ENCODE peak calls at places on chromosomes 2 and 18, in six cellular contexts. One of them, this sample, is unnamed.

GRCh38 chr2:201070966-201071304 is 536 bp downstream of the HYCC2 start:
- DNase-seq in IMR-90: no peak
- DNase-seq in neural progenitor cell: peak; percentile 3
- DNase-seq in hepatocyte: no peak
- DNase-seq in GM23248: peak; percentile 69
- DNase-seq in endothelial cell of umbilical vein: no peak
- DNase-seq in this sample: no peak

GRCh38 chr18:22399949-22400348 is 17.8 kb downstream of the CTAGE1 start:
- DNase-seq in endothelial cell of umbilical vein: peak; percentile 69
- DNase-seq in GM23248: peak; percentile 29
- DNase-seq in hepatocyte: no peak
- DNase-seq in neural progenitor cell: no peak
- DNase-seq in IMR-90: peak; percentile 62
- DNase-seq in this sample: peak; percentile 32

GRCh38 chr18:32899819-32900218 is 127.0 kb upstream of the KLHL14 start:
- DNase-seq in endothelial cell of umbilical vein: peak; percentile 31
- DNase-seq in hepatocyte: no peak
- DNase-seq in neural progenitor cell: no peak
- DNase-seq in IMR-90: peak; percentile 4
- DNase-seq in GM23248: peak; percentile 31
- DNase-seq in this sample: no peak

GRCh38 chr2:203583696-203584095 is 48.6 kb upstream of the RAPH1 start:
- DNase-seq in GM23248: peak; percentile 92
- DNase-seq in IMR-90: peak; percentile 76
- DNase-seq in neural progenitor cell: no peak
- DNase-seq in endothelial cell of umbilical vein: peak; percentile 56
- DNase-seq in hepatocyte: no peak
- DNase-seq in this sample: peak; percentile 92

GRCh38 chr2:105299290-105299689 is 30.2 kb downstream of the TGFBRAP1 start:
- DNase-seq in neural progenitor cell: peak; percentile 25
- DNase-seq in GM23248: no peak
- DNase-seq in endothelial cell of umbilical vein: no peak
- DNase-seq in IMR-90: no peak
- DNase-seq in hepatocyte: no peak
- DNase-seq in this sample: no peak

GRCh38 chr2:6310186-6310909 is 555.4 kb downstream of the CMPK2 start:
- DNase-seq in IMR-90: no peak
- DNase-seq in neural progenitor cell: no peak
- DNase-seq in hepatocyte: no peak
- DNase-seq in endothelial cell of umbilical vein: no peak
- DNase-seq in GM23248: no peak
- DNase-seq in this sample: no peak

GRCh38 chr2:53150146-53150545 is 617.5 kb upstream of the CHAC2 start:
- DNase-seq in GM23248: no peak
- DNase-seq in neural progenitor cell: no peak
- DNase-seq in endothelial cell of umbilical vein: no peak
- DNase-seq in IMR-90: no peak
- DNase-seq in hepatocyte: no peak
- DNase-seq in this sample: no peak

GRCh38 chr2:104702451-104702850 is 151.5 kb upstream of the POU3F3 start:
- DNase-seq in IMR-90: no peak
- DNase-seq in neural progenitor cell: peak; percentile 81
- DNase-seq in hepatocyte: no peak
- DNase-seq in endothelial cell of umbilical vein: no peak
- DNase-seq in GM23248: no peak
- DNase-seq in this sample: no peak

GRCh38 chr18:44793685-44794084 is 113.0 kb downstream of the SETBP1 start:
- DNase-seq in GM23248: no peak
- DNase-seq in endothelial cell of umbilical vein: no peak
- DNase-seq in IMR-90: no peak
- DNase-seq in neural progenitor cell: no peak
- DNase-seq in hepatocyte: no peak
- DNase-seq in this sample: no peak

GRCh38 chr2:68250652-68251186 is 1.6 kb downstream of the PPP3R1 start:
- DNase-seq in hepatocyte: no peak
- DNase-seq in IMR-90: no peak
- DNase-seq in GM23248: peak; percentile 37
- DNase-seq in endothelial cell of umbilical vein: no peak
- DNase-seq in neural progenitor cell: no peak
- DNase-seq in this sample: no peak

GRCh38 chr2:10818986-10819385 is 6.4 kb upstream of the PDIA6 start:
- DNase-seq in hepatocyte: no peak
- DNase-seq in GM23248: no peak
- DNase-seq in neural progenitor cell: no peak
- DNase-seq in IMR-90: no peak
- DNase-seq in endothelial cell of umbilical vein: no peak
- DNase-seq in this sample: no peak

GRCh38 chr2:11744631-11745394 is 1.6 kb upstream of the LPIN1 start:
- DNase-seq in hepatocyte: peak; percentile 54
- DNase-seq in endothelial cell of umbilical vein: peak; percentile 37
- DNase-seq in neural progenitor cell: peak; percentile 75
- DNase-seq in IMR-90: peak; percentile 59
- DNase-seq in GM23248: peak; percentile 45
- DNase-seq in this sample: peak; percentile 34

GRCh38 chr2:113175101-113175628 is 1.4 kb downstream of the PSD4 start:
- DNase-seq in IMR-90: no peak
- DNase-seq in GM23248: no peak
- DNase-seq in neural progenitor cell: no peak
- DNase-seq in endothelial cell of umbilical vein: no peak
- DNase-seq in hepatocyte: no peak
- DNase-seq in this sample: no peak

GRCh38 chr18:5975111-5975622 is 79.8 kb upstream of the TMEM200C start:
- DNase-seq in neural progenitor cell: no peak
- DNase-seq in endothelial cell of umbilical vein: no peak
- DNase-seq in IMR-90: peak; percentile 89
- DNase-seq in GM23248: peak; percentile 83
- DNase-seq in hepatocyte: no peak
- DNase-seq in this sample: peak; percentile 92

GRCh38 chr18:45567123-45567522 is 48.2 kb upstream of the SLC14A2 start:
- DNase-seq in neural progenitor cell: no peak
- DNase-seq in endothelial cell of umbilical vein: no peak
- DNase-seq in IMR-90: peak; percentile 21
- DNase-seq in GM23248: peak; percentile 53
- DNase-seq in hepatocyte: peak; percentile 49
- DNase-seq in this sample: peak; percentile 74

GRCh38 chr2:4914551-4914950 is 777.6 kb upstream of the SOX11 start:
- DNase-seq in hepatocyte: peak; percentile 34
- DNase-seq in IMR-90: no peak
- DNase-seq in endothelial cell of umbilical vein: no peak
- DNase-seq in GM23248: peak; percentile 0
- DNase-seq in neural progenitor cell: no peak
- DNase-seq in this sample: peak; percentile 2

GRCh38 chr2:165219491-165219890 is 15.6 kb upstream of the SCN3A start:
- DNase-seq in hepatocyte: no peak
- DNase-seq in GM23248: no peak
- DNase-seq in neural progenitor cell: peak; percentile 34
- DNase-seq in endothelial cell of umbilical vein: no peak
- DNase-seq in IMR-90: no peak
- DNase-seq in this sample: no peak

GRCh38 chr18:13258792-13259385 is 40.3 kb downstream of the LDLRAD4 start:
- DNase-seq in GM23248: no peak
- DNase-seq in neural progenitor cell: no peak
- DNase-seq in endothelial cell of umbilical vein: no peak
- DNase-seq in IMR-90: no peak
- DNase-seq in hepatocyte: no peak
- DNase-seq in this sample: no peak

GRCh38 chr18:13254971-13255927 is 36.7 kb downstream of the LDLRAD4 start:
- DNase-seq in GM23248: no peak
- DNase-seq in neural progenitor cell: no peak
- DNase-seq in endothelial cell of umbilical vein: no peak
- DNase-seq in IMR-90: no peak
- DNase-seq in hepatocyte: no peak
- DNase-seq in this sample: no peak

GRCh38 chr18:13257361-13257980 is 38.9 kb downstream of the LDLRAD4 start:
- DNase-seq in neural progenitor cell: no peak
- DNase-seq in hepatocyte: no peak
- DNase-seq in GM23248: no peak
- DNase-seq in IMR-90: no peak
- DNase-seq in endothelial cell of umbilical vein: no peak
- DNase-seq in this sample: no peak

GRCh38 chr18:13253786-13254755 is 35.5 kb downstream of the LDLRAD4 start:
- DNase-seq in neural progenitor cell: no peak
- DNase-seq in IMR-90: no peak
- DNase-seq in endothelial cell of umbilical vein: no peak
- DNase-seq in hepatocyte: no peak
- DNase-seq in GM23248: no peak
- DNase-seq in this sample: no peak

DNA sequence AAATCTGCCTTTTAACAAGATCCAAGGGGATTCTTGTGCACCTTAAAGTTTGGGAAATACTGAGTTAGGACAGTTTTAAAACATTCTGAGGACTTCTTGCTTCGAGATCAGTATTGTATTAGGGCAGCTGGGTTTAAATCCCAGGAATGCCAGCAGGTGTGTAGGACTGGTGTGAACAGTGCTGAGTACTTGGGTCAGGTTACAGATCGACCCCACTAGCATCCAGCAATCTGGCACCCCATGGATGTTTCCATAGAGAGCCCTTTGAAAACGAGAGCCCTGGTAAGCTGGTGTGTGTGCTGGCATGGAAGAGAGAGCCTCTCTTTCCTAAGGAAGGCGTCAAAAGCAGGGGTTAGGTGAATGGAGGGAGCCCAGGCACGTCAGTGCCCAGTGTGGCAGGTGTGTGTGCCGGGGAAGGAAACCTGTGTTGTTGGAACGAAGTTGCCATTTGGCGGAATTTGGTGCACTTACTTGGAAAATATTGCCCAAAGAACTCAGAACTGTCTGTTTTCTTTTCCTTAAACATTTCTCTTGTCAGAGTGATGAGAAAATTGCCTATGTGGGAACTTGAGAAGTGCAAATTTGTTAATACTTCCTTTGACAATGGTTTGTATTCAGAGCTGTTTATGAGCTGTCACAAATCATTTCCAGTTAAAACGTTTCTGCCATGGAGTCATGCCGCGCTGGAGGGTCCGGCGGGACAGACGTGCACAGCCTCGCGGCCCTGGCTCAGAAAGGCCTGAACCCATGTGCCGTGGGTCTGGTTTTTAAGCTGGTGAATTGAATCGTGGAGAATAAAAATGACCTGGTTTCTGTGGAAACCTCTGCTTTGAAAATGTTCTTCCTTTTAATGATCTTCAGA is 38.1 kb downstream of the LDLRAD4 start:
- DNase-seq in neural progenitor cell: peak; percentile 67
- DNase-seq in endothelial cell of umbilical vein: no peak
- DNase-seq in IMR-90: no peak
- DNase-seq in GM23248: no peak
- DNase-seq in hepatocyte: no peak
- DNase-seq in this sample: no peak
- H2AFZ ChIP-seq in neural progenitor cell: no peak overlapping the region
- H2AFZ ChIP-seq in endothelial cell of umbilical vein: no peak overlapping the region
- H2AFZ ChIP-seq in IMR-90: no peak overlapping the region
- H2AFZ ChIP-seq in GM23248: no peak overlapping the region
- H2AFZ ChIP-seq in hepatocyte: no peak overlapping the region
- H2AFZ ChIP-seq in this sample: no peak overlapping the region

GRCh38 chr2:176002684-176003225 is 688 bp upstream of the LNPK start:
- DNase-seq in endothelial cell of umbilical vein: no peak
- DNase-seq in neural progenitor cell: no peak
- DNase-seq in IMR-90: peak; percentile 27
- DNase-seq in hepatocyte: peak; percentile 38
- DNase-seq in GM23248: peak; percentile 51
- DNase-seq in this sample: peak; percentile 25

GRCh38 chr2:176003958-176004357 is 1.9 kb upstream of the LNPK start:
- DNase-seq in IMR-90: no peak
- DNase-seq in GM23248: no peak
- DNase-seq in hepatocyte: no peak
- DNase-seq in endothelial cell of umbilical vein: no peak
- DNase-seq in neural progenitor cell: no peak
- DNase-seq in this sample: no peak

GRCh38 chr2:176001903-176002683 is at the start of gene LNPK:
- DNase-seq in IMR-90: peak; percentile 82
- DNase-seq in hepatocyte: peak; percentile 97
- DNase-seq in endothelial cell of umbilical vein: peak; percentile 91
- DNase-seq in neural progenitor cell: peak; percentile 95
- DNase-seq in GM23248: peak; percentile 97
- DNase-seq in this sample: peak; percentile 73

GRCh38 chr2:175999283-175999819 is 2.7 kb downstream of the LNPK start:
- DNase-seq in endothelial cell of umbilical vein: no peak
- DNase-seq in hepatocyte: no peak
- DNase-seq in IMR-90: no peak
- DNase-seq in GM23248: no peak
- DNase-seq in neural progenitor cell: no peak
- DNase-seq in this sample: no peak

DNA sequence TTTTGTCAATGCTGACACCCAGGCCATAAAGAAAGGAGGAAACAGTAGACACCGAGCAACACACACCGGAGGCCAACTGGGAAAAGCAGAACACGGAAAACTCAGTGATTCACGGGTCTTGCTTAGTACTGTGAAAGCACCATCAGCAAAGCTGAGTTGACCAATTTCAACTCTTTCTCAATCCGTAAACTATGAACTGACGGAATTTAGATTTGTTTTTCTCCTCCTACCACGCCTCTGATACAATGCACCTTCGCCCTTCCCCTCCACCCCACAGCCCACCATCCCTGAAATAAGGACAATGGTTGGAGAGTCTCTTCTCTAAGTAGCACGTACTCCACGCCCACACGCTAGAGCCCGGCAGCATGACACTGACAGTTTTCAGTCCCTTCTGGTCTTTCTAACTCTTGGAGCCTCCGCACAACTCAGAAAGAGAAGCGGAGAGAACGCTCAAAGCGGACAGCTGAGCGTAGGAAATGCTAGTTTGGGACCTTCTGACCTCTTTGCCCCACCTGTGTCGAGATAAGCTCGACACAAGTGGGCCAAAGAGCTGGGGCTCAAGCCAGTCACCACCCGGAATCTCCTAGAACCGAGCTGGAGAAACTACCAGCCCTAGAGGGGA is 675 bp downstream of the LNPK start:
- DNase-seq in neural progenitor cell: peak; percentile 72
- DNase-seq in IMR-90: peak; percentile 45
- DNase-seq in GM23248: peak; percentile 83
- DNase-seq in endothelial cell of umbilical vein: peak; percentile 71
- DNase-seq in hepatocyte: peak; percentile 59
- DNase-seq in this sample: peak; percentile 33
- H2AFZ ChIP-seq in neural progenitor cell: peak overlapping the region; percentile 89
- H2AFZ ChIP-seq in IMR-90: peak overlapping the region; percentile 96
- H2AFZ ChIP-seq in GM23248: peak overlapping the region; percentile 100
- H2AFZ ChIP-seq in endothelial cell of umbilical vein: peak overlapping the region; percentile 87
- H2AFZ ChIP-seq in hepatocyte: peak overlapping the region; percentile 79
- H2AFZ ChIP-seq in this sample: peak overlapping the region; percentile 94

DNA sequence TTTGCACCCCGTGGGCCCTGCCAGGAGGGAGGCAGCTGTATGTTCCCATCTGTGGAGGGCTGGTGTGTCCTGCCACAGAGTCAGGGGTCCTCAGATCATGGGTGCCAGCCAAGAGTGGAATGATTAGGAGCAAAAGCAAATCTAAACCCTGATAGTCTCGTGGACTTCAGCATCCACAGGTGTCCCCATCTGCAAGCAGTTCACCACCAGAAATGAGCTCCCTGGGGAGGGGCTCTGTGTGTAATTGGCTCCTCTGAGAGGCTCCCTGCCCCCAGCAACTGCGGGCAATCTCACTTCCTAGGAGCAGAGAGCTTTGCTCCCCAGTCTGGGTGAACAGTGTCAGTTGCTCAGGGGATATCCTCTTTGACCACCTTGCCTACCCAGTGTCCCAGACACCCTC is 78.1 kb downstream of the HNRNPLL start:
- DNase-seq in endothelial cell of umbilical vein: no peak
- DNase-seq in GM23248: no peak
- DNase-seq in IMR-90: no peak
- DNase-seq in hepatocyte: no peak
- DNase-seq in neural progenitor cell: no peak
- DNase-seq in this sample: no peak
- H2AFZ ChIP-seq in endothelial cell of umbilical vein: no peak overlapping the region
- H2AFZ ChIP-seq in GM23248: no peak overlapping the region
- H2AFZ ChIP-seq in IMR-90: peak overlapping the region; percentile 23
- H2AFZ ChIP-seq in hepatocyte: no peak overlapping the region
- H2AFZ ChIP-seq in neural progenitor cell: no peak overlapping the region
- H2AFZ ChIP-seq in this sample: no peak overlapping the region

GRCh38 chr18:77634495-77634894 is 384.8 kb downstream of the GALR1 start:
- DNase-seq in IMR-90: no peak
- DNase-seq in hepatocyte: no peak
- DNase-seq in endothelial cell of umbilical vein: no peak
- DNase-seq in neural progenitor cell: peak; percentile 26
- DNase-seq in GM23248: no peak
- DNase-seq in this sample: no peak
- H2AFZ ChIP-seq in IMR-90: no peak overlapping the region
- H2AFZ ChIP-seq in hepatocyte: no peak overlapping the region
- H2AFZ ChIP-seq in endothelial cell of umbilical vein: no peak overlapping the region
- H2AFZ ChIP-seq in neural progenitor cell: no peak overlapping the region
- H2AFZ ChIP-seq in GM23248: no peak overlapping the region
- H2AFZ ChIP-seq in this sample: no peak overlapping the region

This sample was measured in astrocyte.